ENCODE peak calls at places on chromosomes 13 and 19, in eight cellular contexts. W is lung microvascular endothelial cell; B is NCI-H69; Z is hepatocyte; S is colonic mucosa; J is right cardiac atrium; T is stimulated activated CD4-positive, alpha-beta T cell treated with anti-CD3 and anti-CD28 coated beads, TNF-alpha, amount 100 ng/mL, for 48 hours; M is AG20443. G is an unnamed sample.

GRCh38 chr19:18590273-18591272 is 2.0 kb downstream of the REX1BD start:
- DNase-seq in W (no peak), B (peak; percentile 97), Z (peak; percentile 79), S (no peak), J (no peak), T (no peak), M (no peak), G (peak; percentile 31)

GRCh38 chr19:18091217-18091608 is 4.5 kb upstream of the IL12RB1 start:
- DNase-seq in W (no peak), B (no peak), Z (no peak), S (peak; percentile 63), J (peak; percentile 49), T (peak; percentile 83), M (no peak), G (no peak)

GRCh38 chr19:10766681-10767201 is 48.9 kb downstream of the DNM2 start:
- DNase-seq in W (no peak), B (peak; percentile 78), Z (no peak), S (no peak), J (peak; percentile 57), T (no peak), M (peak; percentile 53), G (no peak)

GRCh38 chr13:29908411-29908810 is 58.0 kb upstream of the UBL3 start:
- DNase-seq in W (no peak), B (no peak), Z (no peak), S (no peak), J (peak; percentile 34), T (no peak), M (peak; percentile 87), G (peak; percentile 52)

GRCh38 chr19:2969104-2969504 is 8.3 kb upstream of the TLE6 start:
- DNase-seq in W (peak; percentile 85), B (peak; percentile 98), Z (peak; percentile 57), S (peak; percentile 51), J (peak; percentile 84), T (no peak), M (no peak), G (no peak)

GRCh38 chr13:98577823-98578285 is 947 bp upstream of the STK24 start:
- DNase-seq in W (no peak), B (peak; percentile 37), Z (no peak), S (no peak), J (no peak), T (no peak), M (no peak), G (no peak)

GRCh38 chr19:11100064-11100463 is 10.8 kb downstream of the LDLR start:
- DNase-seq in W (peak; percentile 32), B (no peak), Z (no peak), S (no peak), J (no peak), T (no peak), M (no peak), G (no peak)

GRCh38 chr13:42969558-42970172 is 22.4 kb downstream of the EPSTI1 start:
- DNase-seq in W (peak; percentile 70), B (peak; percentile 74), Z (peak; percentile 82), S (peak; percentile 91), J (peak; percentile 79), T (peak; percentile 83), M (peak; percentile 76), G (no peak)

GRCh38 chr19:37963190-37963947 is 56.4 kb downstream of the SIPA1L3 start:
- DNase-seq in W (peak; percentile 46), B (peak; percentile 46), Z (no peak), S (no peak), J (no peak), T (no peak), M (peak; percentile 65), G (peak; percentile 80)

GRCh38 chr13:112532837-112533745 is 54.9 kb downstream of the TUBGCP3 start:
- DNase-seq in W (no peak), B (no peak), Z (no peak), S (no peak), J (no peak), T (no peak), M (no peak), G (no peak)

GRCh38 chr19:48571378-48572162 is 19.6 kb downstream of the SULT2B1 start:
- DNase-seq in W (no peak), B (peak; percentile 35), Z (no peak), S (no peak), J (no peak), T (no peak), M (no peak), G (no peak)

GRCh38 chr13:67148219-67148583 is 81.9 kb downstream of the PCDH9 start:
- DNase-seq in W (peak; percentile 78), B (peak; percentile 61), Z (no peak), S (no peak), J (no peak), T (no peak), M (peak; percentile 3), G (peak; percentile 26)

GRCh38 chr13:89363144-89363543 is 1692.0 kb downstream of the SLITRK5 start:
- DNase-seq in W (no peak), B (no peak), Z (peak; percentile 3), S (no peak), J (no peak), T (no peak), M (no peak), G (no peak)

GRCh38 chr19:53467138-53467502 is 413 bp upstream of the ZNF813 start:
- DNase-seq in W (no peak), B (peak; percentile 73), Z (peak; percentile 28), S (no peak), J (peak; percentile 26), T (peak; percentile 8), M (peak; percentile 31), G (no peak)

GRCh38 chr13:107066355-107066754 is 498.4 kb upstream of the ARGLU1 start:
- DNase-seq in W (no peak), B (no peak), Z (no peak), S (no peak), J (no peak), T (no peak), M (no peak), G (no peak)

GRCh38 chr19:4246767-4247593 is at the start of gene YJU2:
- DNase-seq in W (peak; percentile 100), B (peak; percentile 100), Z (peak; percentile 100), S (peak; percentile 100), J (peak; percentile 99), T (peak; percentile 99), M (peak; percentile 99), G (peak; percentile 99)

GRCh38 chr19:42113641-42114348 is 18.5 kb downstream of the POU2F2 start:
- DNase-seq in W (peak; percentile 98), B (peak; percentile 81), Z (peak; percentile 67), S (no peak), J (no peak), T (no peak), M (peak; percentile 92), G (peak; percentile 97)

GRCh38 chr19:38678891-38679494 is 31.5 kb downstream of the ACTN4 start:
- DNase-seq in W (no peak), B (no peak), Z (no peak), S (no peak), J (no peak), T (no peak), M (no peak), G (no peak)

GRCh38 chr13:85543144-85543543 is 256.1 kb downstream of the SLITRK6 start:
- DNase-seq in W (no peak), B (peak; percentile 15), Z (no peak), S (no peak), J (no peak), T (no peak), M (no peak), G (no peak)

GRCh38 chr13:110583178-110583865 is 21.8 kb upstream of the RAB20 start:
- DNase-seq in W (no peak), B (no peak), Z (no peak), S (no peak), J (no peak), T (no peak), M (no peak), G (no peak)

GRCh38 chr13:48393698-48394085 is 19.2 kb downstream of the LPAR6 start:
- DNase-seq in W (no peak), B (no peak), Z (no peak), S (no peak), J (no peak), T (no peak), M (no peak), G (no peak)

GRCh38 chr19:19321143-19321577 is 531 bp downstream of the MAU2 start:
- DNase-seq in W (peak; percentile 31), B (peak; percentile 38), Z (peak; percentile 41), S (peak; percentile 26), J (no peak), T (no peak), M (no peak), G (no peak)

GRCh38 chr13:75302031-75302430 is 179.9 kb downstream of the TBC1D4 start:
- DNase-seq in W (no peak), B (no peak), Z (no peak), S (no peak), J (no peak), T (no peak), M (no peak), G (no peak)

GRCh38 chr19:55206664-55207500 is 2.4 kb downstream of the PTPRH start:
- DNase-seq in W (peak; percentile 83), B (peak; percentile 87), Z (peak; percentile 96), S (peak; percentile 91), J (peak; percentile 91), T (peak; percentile 51), M (peak; percentile 99), G (peak; percentile 88)

GRCh38 chr19:3358392-3358918 is 7.9 kb upstream of the NFIC start:
- DNase-seq in W (no peak), B (peak; percentile 54), Z (no peak), S (no peak), J (no peak), T (no peak), M (no peak), G (no peak)

GRCh38 chr19:6644796-6645195 is 25.2 kb downstream of the TNFSF14 start:
- DNase-seq in W (no peak), B (no peak), Z (no peak), S (no peak), J (no peak), T (no peak), M (no peak), G (no peak)

GRCh38 chr13:113937497-113938140 is 36.3 kb downstream of the C13orf46 start:
- DNase-seq in W (no peak), B (no peak), Z (no peak), S (no peak), J (no peak), T (no peak), M (no peak), G (no peak)

GRCh38 chr13:109131698-109132257 is 502.4 kb downstream of the MYO16 start:
- DNase-seq in W (no peak), B (no peak), Z (peak; percentile 52), S (no peak), J (no peak), T (no peak), M (no peak), G (no peak)

GRCh38 chr19:3818479-3818878 is 32.3 kb upstream of the MATK start:
- DNase-seq in W (peak; percentile 82), B (no peak), Z (no peak), S (no peak), J (no peak), T (peak; percentile 51), M (peak; percentile 70), G (peak; percentile 43)

GRCh38 chr13:33244907-33245287 is 40.7 kb downstream of the STARD13 start:
- DNase-seq in W (no peak), B (no peak), Z (no peak), S (no peak), J (no peak), T (no peak), M (no peak), G (no peak)

GRCh38 chr19:15577184-15577771 is 37.7 kb upstream of the CYP4F8 start:
- DNase-seq in W (no peak), B (no peak), Z (no peak), S (no peak), J (no peak), T (no peak), M (no peak), G (no peak)

GRCh38 chr19:54448037-54448773 is 794 bp upstream of the LENG8 start:
- DNase-seq in W (peak; percentile 61), B (peak; percentile 64), Z (peak; percentile 77), S (peak; percentile 60), J (peak; percentile 67), T (peak; percentile 44), M (peak; percentile 62), G (no peak)

GRCh38 chr13:97306106-97306505 is 84.0 kb downstream of the MBNL2 start:
- DNase-seq in W (no peak), B (no peak), Z (no peak), S (no peak), J (no peak), T (no peak), M (no peak), G (no peak)

GRCh38 chr19:11587973-11588631 is 9.2 kb upstream of the ZNF627 start:
- DNase-seq in W (no peak), B (peak; percentile 70), Z (no peak), S (no peak), J (no peak), T (no peak), M (no peak), G (no peak)